ENCODE peak calls at places on chromosomes 5 and 9, in four cellular contexts. O is heart right ventricle, I is upper lobe of right lung, C is heart left ventricle. R is an unnamed sample. For H3K36me3, the result is how much of the 10 kb centered on the place peaks cover.

GRCh38 chr5:35683466-35683865 is 65.8 kb downstream of the SPEF2 start:
- DNase-seq in I (no peak), C (no peak), O (no peak), R (no peak)

GRCh38 chr5:154002511-154003020 is 36.1 kb downstream of the FAM114A2 start:
- DNase-seq in C (no peak), I (no peak), O (no peak), R (no peak)

GRCh38 chr5:132380047-132380446 is 10.5 kb downstream of the SLC22A5 start:
- DNase-seq in I (peak), O (no peak), C (no peak), R (no peak)

GRCh38 chr5:147558826-147559225 is 49.0 kb upstream of the DPYSL3 start:
- DNase-seq in C (peak), O (peak), I (no peak), R (peak)

GRCh38 chr5:177471610-177472356 is 1.7 kb downstream of the DBN1 start:
- DNase-seq in O (peak), C (peak), I (peak), R (no peak)

GRCh38 chr5:96614110-96614691 is 48.0 kb upstream of the CAST start:
- DNase-seq in C (peak), O (no peak), I (no peak), R (peak)

GRCh38 chr9:93007529-93008058 is 50.9 kb upstream of the SUSD3 start:
- DNase-seq in C (no peak), I (no peak), O (no peak), R (no peak)

GRCh38 chr5:180097926-180098325 is 26.4 kb upstream of the RNF130 start:
- DNase-seq in C (no peak), O (no peak), I (no peak), R (no peak)

GRCh38 chr5:176700239-176700847 is 53.1 kb downstream of the TSPAN17 start:
- DNase-seq in I (no peak), C (no peak), O (no peak), R (peak)

GRCh38 chr9:2427016-2427891 is 194.3 kb upstream of the VLDLR start:
- DNase-seq in O (peak), I (peak), C (no peak), R (no peak)

GRCh38 chr5:73793911-73794310 is 167.9 kb downstream of the ARHGEF28 start:
- DNase-seq in C (no peak), O (no peak), I (no peak), R (no peak)

GRCh38 chr9:86275962-86276361 is 6.4 kb downstream of the ISCA1 start:
- DNase-seq in I (no peak), C (no peak), O (no peak), R (no peak)

GRCh38 chr5:103444333-103445038 is 118.1 kb downstream of the NUDT12 start:
- DNase-seq in O (no peak), I (no peak), C (no peak), R (no peak)

GRCh38 chr9:111645806-111646205 is 14.7 kb downstream of the DNAJC25 start:
- DNase-seq in O (no peak), I (no peak), C (no peak), R (no peak)

GRCh38 chr9:26723486-26723885 is 169.1 kb downstream of the CAAP1 start:
- DNase-seq in I (no peak), O (no peak), C (no peak), R (peak)

GRCh38 chr5:133466551-133467324 is 145.6 kb downstream of the FSTL4 start:
- DNase-seq in C (no peak), I (no peak), O (no peak), R (no peak)

GRCh38 chr9:134858051-134858841 is 22.4 kb upstream of the FCN2 start:
- DNase-seq in I (peak), C (no peak), O (no peak), R (peak)

GRCh38 chr5:88875609-88876234 is 7.3 kb downstream of the MEF2C start:
- DNase-seq in O (no peak), C (no peak), I (no peak), R (no peak)

GRCh38 chr5:130077007-130077406 is 172.7 kb downstream of the CHSY3 start:
- DNase-seq in C (no peak), O (no peak), I (no peak), R (no peak)

GRCh38 chr5:157559301-157559700 is 16.3 kb downstream of the ADAM19 start:
- DNase-seq in O (no peak), C (no peak), I (no peak), R (no peak)

GRCh38 chr5:168471785-168472184 is 14.5 kb upstream of the RARS1 start:
- DNase-seq in O (no peak), I (no peak), C (no peak), R (no peak)

GRCh38 chr9:98097836-98098235 is 21.2 kb downstream of the TRIM14 start:
- DNase-seq in C (no peak), O (no peak), I (no peak), R (no peak)

GRCh38 chr5:61603211-61603908 is 271.3 kb downstream of the ZSWIM6 start:
- DNase-seq in O (peak), I (no peak), C (peak), R (no peak)

GRCh38 chr5:39109616-39110015 is 35.4 kb upstream of the RICTOR start:
- DNase-seq in O (no peak), C (no peak), I (no peak), R (no peak)
- H3K36me3 ChIP-seq in O (under half), C (under half), I (under half), R (under half)

DNA sequence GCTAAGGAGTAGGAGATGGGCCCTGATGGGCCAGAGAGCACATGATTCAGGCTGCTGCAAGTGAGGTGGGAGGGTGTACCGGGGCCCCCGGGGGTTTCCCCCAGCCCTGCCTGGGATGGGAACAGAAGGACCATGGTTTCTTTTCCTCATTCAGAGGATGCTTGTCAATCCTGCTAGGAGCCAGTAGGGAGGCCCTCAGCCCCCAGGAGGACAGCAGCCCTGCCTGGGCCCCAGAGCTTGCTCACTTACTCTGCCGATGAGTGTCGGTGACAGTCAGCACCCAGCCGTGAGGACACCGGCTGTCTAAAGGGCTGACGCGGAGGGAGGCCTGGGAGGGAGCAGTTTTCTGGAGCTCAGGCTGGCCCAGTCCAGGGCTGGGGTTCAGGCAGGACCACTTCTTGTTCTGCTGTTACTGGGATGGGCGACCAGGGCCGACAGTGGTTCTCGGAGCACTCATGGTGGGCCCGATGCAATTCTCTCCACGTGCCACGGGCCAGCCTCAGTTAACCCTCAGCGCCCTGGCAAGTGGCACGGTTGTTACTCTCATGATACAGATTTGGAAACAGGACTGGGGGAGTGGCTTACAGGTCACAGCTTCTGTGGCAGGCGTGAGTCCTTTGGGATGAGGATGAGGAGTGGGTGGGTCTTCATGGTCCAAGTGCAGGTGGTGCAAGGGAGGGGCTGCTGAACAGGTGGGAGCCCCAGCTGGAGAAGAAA is 1.8 kb downstream of the ARRDC1 start:
- DNase-seq in O (no peak), C (no peak), I (peak), R (no peak)
- H3K4me3 ChIP-seq in O (peak), C (peak), I (peak), R (peak)

DNA sequence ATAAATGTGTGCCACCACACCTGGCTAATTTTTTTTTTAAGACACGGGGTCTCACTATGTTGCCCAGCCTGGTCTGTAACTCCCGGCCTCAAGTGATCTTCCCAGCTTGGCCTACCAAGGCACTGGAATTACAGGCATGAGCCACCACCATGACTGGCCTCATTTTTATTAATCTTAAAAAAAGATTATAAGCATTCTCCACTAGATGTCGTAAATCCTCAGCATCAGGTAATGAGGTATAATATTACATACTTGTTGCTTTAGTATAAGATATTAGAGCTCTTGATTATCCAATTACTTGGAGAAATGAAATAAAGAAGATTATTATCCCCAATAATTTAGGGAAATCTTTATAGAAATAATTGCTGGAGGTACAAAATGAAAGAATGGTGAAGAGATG is 78.3 kb upstream of the HTR1A start:
- DNase-seq in I (no peak), C (no peak), O (no peak), R (no peak)
- TF ChIP-seq CTCF in I (no peak), C (no peak), O (no peak), R (peak)

DNA sequence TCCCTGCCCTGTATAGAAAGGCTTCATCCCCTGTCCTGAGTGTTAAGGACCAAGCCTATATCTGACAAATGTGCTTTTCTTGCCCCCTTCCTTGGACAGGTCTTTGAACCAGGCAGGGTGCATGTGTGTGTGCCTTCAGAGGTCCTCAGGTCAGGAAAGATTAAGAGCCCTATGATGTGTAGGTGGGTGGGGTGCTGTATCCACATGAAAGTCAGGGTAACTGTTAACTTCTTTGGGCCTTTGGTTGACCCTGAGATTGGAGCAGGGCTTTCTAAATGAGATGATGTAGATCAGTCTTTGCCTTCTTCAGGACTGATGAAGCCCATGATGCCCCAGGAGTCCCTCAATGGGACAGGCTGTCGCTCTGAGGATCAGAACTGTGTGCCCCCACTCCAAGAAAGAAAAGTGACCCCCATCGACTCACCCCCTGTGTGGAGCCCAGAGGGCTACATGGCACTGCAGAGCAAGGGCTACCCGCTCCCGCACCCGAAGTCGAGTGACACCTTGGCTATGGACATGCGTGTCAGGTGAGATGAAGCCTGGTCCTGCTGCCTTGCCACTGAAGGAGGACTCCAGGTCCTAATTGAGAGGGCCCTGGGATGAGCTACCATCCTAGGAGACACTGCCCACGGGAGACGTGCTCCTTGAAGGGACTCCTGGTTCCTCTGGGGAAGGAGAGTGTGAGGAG is 29.4 kb upstream of the POMT1 start:
- DNase-seq in C (no peak), O (no peak), I (peak), R (no peak)
- H3K36me3 ChIP-seq in C (under half), O (half or more), I (half or more), R (half or more)

DNA sequence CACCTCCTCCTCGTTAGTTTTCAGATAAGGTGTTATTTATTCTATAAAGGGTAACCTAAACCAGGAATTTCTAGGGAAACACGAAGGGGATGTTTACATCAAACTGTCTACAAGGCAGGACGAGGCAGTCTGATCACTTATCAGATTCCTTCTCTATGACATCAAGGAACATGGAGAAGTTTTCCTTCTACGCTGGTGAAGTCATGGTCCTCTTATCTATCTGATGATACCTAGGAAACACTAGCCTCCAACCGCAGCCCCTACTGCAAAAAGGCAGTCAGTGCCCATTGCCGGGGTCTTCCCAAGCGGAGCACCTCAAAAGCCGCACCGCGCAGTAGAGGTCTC is 1.5 kb downstream of the MPDZ start:
- DNase-seq in I (no peak), O (no peak), C (no peak), R (no peak)
- H3K4me3 ChIP-seq in I (peak), O (peak), C (peak), R (peak)

GRCh38 chr5:52964138-52964537 is 25.0 kb upstream of the ITGA2 start:
- DNase-seq in O (no peak), C (no peak), I (no peak), R (no peak)
- TF ChIP-seq CTCF in O (no peak), C (no peak), I (no peak), R (peak)

DNA sequence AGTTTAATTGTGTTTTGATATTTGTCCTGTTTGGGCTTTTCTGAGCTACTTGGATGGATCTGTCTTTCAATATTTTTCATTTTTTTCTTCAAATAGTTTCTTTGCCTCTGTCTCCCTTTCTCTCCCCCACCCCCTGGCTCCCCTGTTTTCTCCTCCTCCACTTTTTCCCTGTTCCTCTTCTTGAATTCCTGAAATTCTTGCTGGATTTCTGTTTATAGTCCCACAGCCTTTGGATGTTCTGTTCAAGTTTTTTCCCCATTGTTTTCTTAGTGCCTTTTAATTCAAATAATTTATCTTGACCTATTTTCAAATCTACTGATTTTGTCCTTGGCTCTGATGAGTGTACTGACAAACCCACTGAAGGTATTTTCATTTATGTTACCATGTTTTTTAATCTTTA is 113.0 kb downstream of the VPS13A start:
- DNase-seq in O (no peak), C (no peak), I (no peak), R (no peak)
- H3K36me3 ChIP-seq in O (under half), C (under half), I (under half), R (under half)